ENCODE peak calls at places on chromosomes 7 and 10, in five cellular contexts. T, O, D, J and V are unnamed samples.

GRCh38 chr10:4134701-4135100 is 349.7 kb upstream of the KLF6 start:
- DNase-seq in T (no peak), O (no peak), D (peak; percentile 49), J (no peak), V (no peak)

GRCh38 chr10:72087392-72087968 is 871 bp downstream of the SPOCK2 start:
- DNase-seq in T (peak; percentile 11), O (no peak), D (no peak), J (no peak), V (no peak)

GRCh38 chr7:156751319-156751718 is 110.7 kb downstream of the RNF32 start:
- DNase-seq in T (peak; percentile 7), O (peak; percentile 89), D (peak; percentile 68), J (peak; percentile 96), V (peak; percentile 82)

GRCh38 chr10:32169556-32169955 is 113.3 kb upstream of the KIF5B start:
- DNase-seq in T (no peak), O (no peak), D (no peak), J (no peak), V (no peak)

GRCh38 chr10:85946713-85947326 is 419.8 kb downstream of the GRID1 start:
- DNase-seq in T (no peak), O (no peak), D (no peak), J (no peak), V (no peak)

GRCh38 chr7:127447326-127447945 is 54.9 kb upstream of the ZNF800 start:
- DNase-seq in T (no peak), O (peak; percentile 77), D (peak; percentile 21), J (peak; percentile 16), V (peak; percentile 24)

GRCh38 chr10:123357363-123358075 is 203.3 kb downstream of the BUB3 start:
- DNase-seq in T (no peak), O (no peak), D (no peak), J (no peak), V (no peak)

GRCh38 chr7:17185690-17186070 is 112.8 kb upstream of the AHR start:
- DNase-seq in T (no peak), O (no peak), D (peak; percentile 51), J (peak; percentile 87), V (peak; percentile 57)

GRCh38 chr7:121116399-121116798 is 127.9 kb downstream of the CPED1 start:
- DNase-seq in T (no peak), O (no peak), D (no peak), J (no peak), V (peak; percentile 12)

GRCh38 chr10:30437039-30437781 is 3.2 kb downstream of the MAP3K8 start:
- DNase-seq in T (no peak), O (peak; percentile 78), D (peak; percentile 41), J (peak; percentile 66), V (peak; percentile 87)

GRCh38 chr7:95904099-95904498 is 131.7 kb downstream of the DYNC1I1 start:
- DNase-seq in T (no peak), O (no peak), D (no peak), J (no peak), V (no peak)

GRCh38 chr10:24951201-24952145 is 933 bp downstream of the PRTFDC1 start:
- DNase-seq in T (peak; percentile 18), O (no peak), D (peak; percentile 74), J (no peak), V (peak; percentile 81)

GRCh38 chr10:130044067-130045061 is 66.3 kb downstream of the C10orf143 start:
- DNase-seq in T (no peak), O (no peak), D (no peak), J (no peak), V (no peak)

GRCh38 chr7:101465576-101466196 is 103.0 kb downstream of the COL26A1 start:
- DNase-seq in T (no peak), O (no peak), D (no peak), J (no peak), V (peak; percentile 15)

GRCh38 chr7:17732083-17732482 is 208.2 kb downstream of the SNX13 start:
- DNase-seq in T (no peak), O (no peak), D (no peak), J (no peak), V (no peak)

GRCh38 chr10:29784175-29784773 is 149.5 kb upstream of the SVIL start:
- DNase-seq in T (peak; percentile 88), O (peak; percentile 81), D (peak; percentile 99), J (peak; percentile 99), V (peak; percentile 100)

GRCh38 chr10:75342397-75342796 is 59.2 kb downstream of the ZNF503 start:
- DNase-seq in T (peak; percentile 0), O (no peak), D (no peak), J (no peak), V (no peak)

GRCh38 chr10:30639946-30640786 is 10.6 kb upstream of the LYZL2 start:
- DNase-seq in T (peak; percentile 38), O (peak; percentile 38), D (peak; percentile 87), J (peak; percentile 72), V (peak; percentile 82)

GRCh38 chr7:141028767-141029166 is 14.0 kb upstream of the MRPS33 start:
- DNase-seq in T (no peak), O (no peak), D (no peak), J (no peak), V (no peak)

GRCh38 chr7:104998040-104998752 is 15.8 kb upstream of the KMT2E start:
- DNase-seq in T (no peak), O (no peak), D (no peak), J (no peak), V (no peak)

GRCh38 chr7:74017122-74017521 is 10.9 kb upstream of the ELN start:
- DNase-seq in T (no peak), O (no peak), D (no peak), J (no peak), V (no peak)

GRCh38 chr10:3069876-3070275 is 2.5 kb downstream of the PFKP start:
- DNase-seq in T (no peak), O (no peak), D (no peak), J (no peak), V (no peak)

GRCh38 chr7:119482209-119482608 is 790.8 kb upstream of the KCND2 start:
- DNase-seq in T (peak; percentile 25), O (no peak), D (no peak), J (peak; percentile 6), V (peak; percentile 2)

GRCh38 chr7:7323921-7324320 is 141.6 kb downstream of the C1GALT1 start:
- DNase-seq in T (no peak), O (no peak), D (no peak), J (no peak), V (no peak)

GRCh38 chr7:14125998-14126397 is 136.5 kb upstream of the ETV1 start:
- DNase-seq in T (no peak), O (no peak), D (no peak), J (peak; percentile 2), V (no peak)

GRCh38 chr7:17677408-17677807 is 262.9 kb downstream of the SNX13 start:
- DNase-seq in T (no peak), O (peak; percentile 31), D (peak; percentile 68), J (peak; percentile 18), V (peak; percentile 81)

GRCh38 chr7:40099837-40100236 is 34.6 kb downstream of the MPLKIP start:
- DNase-seq in T (no peak), O (no peak), D (no peak), J (no peak), V (no peak)

GRCh38 chr7:151491859-151492258 is 27.8 kb downstream of the RHEB start:
- DNase-seq in T (peak; percentile 82), O (peak; percentile 92), D (peak; percentile 84), J (peak; percentile 79), V (peak; percentile 87)